ENCODE peak calls at places on chromosomes 2 and 18, in seven cellular contexts. I is tibial artery, E is BJ, C is mucosa of descending colon, X is IMR-90, T is thoracic aorta, V is GM12865. W is an unnamed sample.
A peak's percentile ranks its signal among the peaks of the same experiment; 100 is the strongest.

GRCh38 chr18:5417342-5417741 is 121.8 kb upstream of the ZBTB14 start:
- DNase-seq in X (peak; percentile 33), C (no peak), T (no peak), I (no peak), V (no peak), E (no peak), W (peak; percentile 65)

GRCh38 chr2:98914713-98915580 is 21.1 kb downstream of the CRACDL start:
- DNase-seq in X (no peak), T (no peak), E (no peak), V (no peak), C (no peak), I (peak; percentile 51), W (no peak)

GRCh38 chr2:118085173-118086023 is 2.9 kb upstream of the INSIG2 start:
- DNase-seq in V (no peak), I (no peak), X (no peak), C (no peak), T (no peak), E (no peak), W (no peak)

GRCh38 chr2:41326801-41327200 is 721.0 kb upstream of the PKDCC start:
- DNase-seq in T (no peak), X (no peak), I (no peak), C (no peak), V (no peak), E (no peak), W (no peak)

GRCh38 chr2:241413929-241414580 is 58.0 kb downstream of the FARP2 start:
- DNase-seq in X (peak; percentile 76), C (no peak), V (no peak), I (no peak), E (no peak), T (no peak), W (no peak)

GRCh38 chr18:36412778-36413177 is 115.3 kb downstream of the FHOD3 start:
- DNase-seq in T (no peak), E (no peak), X (no peak), C (no peak), V (peak; percentile 69), I (no peak), W (no peak)

GRCh38 chr2:41867553-41867952 is 180.3 kb upstream of the PKDCC start:
- DNase-seq in T (no peak), C (no peak), E (no peak), X (peak; percentile 4), V (peak; percentile 12), I (no peak), W (no peak)

GRCh38 chr2:230443540-230443939 is 27.5 kb downstream of the SP100 start:
- DNase-seq in T (no peak), I (no peak), X (peak; percentile 78), V (peak; percentile 42), C (no peak), E (no peak), W (no peak)

GRCh38 chr18:48949051-48949605 is 1.6 kb downstream of the SMAD7 start:
- DNase-seq in V (peak; percentile 60), E (no peak), T (no peak), X (no peak), I (no peak), C (peak; percentile 89), W (peak; percentile 29)
- TF ChIP-seq CTCF in V (no peak), E (no peak), T (peak; percentile 3), X (no peak), I (no peak), C (no peak), W (no peak)

GRCh38 chr2:113114224-113114945 is 13.0 kb upstream of the IL1RN start:
- DNase-seq in C (no peak), I (no peak), X (no peak), V (no peak), E (no peak), T (no peak), W (no peak)
- TF ChIP-seq CTCF in C (no peak), I (no peak), X (no peak), V (no peak), E (no peak), T (no peak), W (no peak)

GRCh38 chr2:28338046-28338753 is 54.5 kb upstream of the FOSL2 start:
- DNase-seq in X (peak; percentile 85), T (peak; percentile 41), V (no peak), C (peak; percentile 79), E (peak; percentile 73), I (peak; percentile 88), W (peak; percentile 64)
- TF ChIP-seq CTCF in X (no peak), T (no peak), V (no peak), C (no peak), E (no peak), I (no peak), W (no peak)

GRCh38 chr2:27663463-27664244 is at the start of the genes SLC4A1AP and SUPT7L:
- DNase-seq in C (peak; percentile 65), E (peak; percentile 44), T (peak; percentile 46), I (peak; percentile 82), X (peak; percentile 89), V (peak; percentile 89), W (peak; percentile 29)
- TF ChIP-seq CTCF in C (no peak), E (no peak), T (no peak), I (no peak), X (no peak), V (no peak), W (no peak)

DNA sequence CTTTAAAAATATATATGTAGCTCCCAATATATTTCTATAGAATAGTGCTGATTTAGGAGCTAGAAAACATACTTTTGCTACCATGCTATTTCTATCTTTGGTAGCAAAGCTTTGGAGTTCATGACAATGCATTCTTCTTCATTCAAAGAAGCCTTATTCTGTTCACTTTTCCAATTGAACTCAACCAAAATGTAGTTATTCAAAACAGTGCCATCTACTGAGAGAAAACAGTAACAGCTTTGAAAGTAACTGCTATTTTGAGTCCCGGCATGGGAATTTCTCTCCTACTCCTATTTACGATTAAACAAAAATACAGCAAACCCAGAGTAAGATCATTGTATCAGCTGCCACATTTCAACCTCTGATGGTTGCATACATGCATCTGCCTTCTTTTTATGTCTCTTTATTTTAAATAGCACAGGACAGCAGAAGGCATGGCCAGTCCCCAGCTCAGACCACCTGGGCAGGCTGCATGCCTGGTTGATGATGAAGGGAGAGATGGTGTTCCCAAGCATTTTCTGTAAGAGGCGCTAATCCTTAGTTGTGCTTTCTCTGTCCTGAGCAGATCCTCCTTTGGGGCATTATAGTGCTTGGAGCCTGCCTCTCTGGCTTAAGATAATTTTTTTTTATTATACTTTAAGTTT is 69.7 kb upstream of the SULT1C3 start:
- DNase-seq in E (no peak), T (no peak), C (no peak), X (peak; percentile 18), I (no peak), V (peak; percentile 13), W (no peak)
- TF ChIP-seq CTCF in E (peak; percentile 48), T (no peak), C (no peak), X (peak; percentile 45), I (no peak), V (peak; percentile 41), W (peak; percentile 27)

GRCh38 chr2:73987109-73987947 is 2.6 kb downstream of the TET3 start:
- DNase-seq in T (no peak), I (no peak), V (peak; percentile 69), C (peak; percentile 72), X (peak; percentile 62), E (no peak), W (no peak)
- TF ChIP-seq CTCF in T (no peak), I (no peak), V (peak; percentile 15), C (peak; percentile 15), X (peak; percentile 41), E (peak; percentile 46), W (no peak)